ENCODE peak calls at places on chromosomes 12 and 14, in seven cellular contexts. J is cardiac muscle cell, K is psoas muscle, D is endothelial cell of umbilical vein, B is fibroblast of lung, W is heart left ventricle, P is Karpas-422. C is an unnamed sample. For H3K36me3 and H3K27me3, the result is how much of the 10 kb centered on the place peaks cover.

GRCh38 chr14:44914849-44915248 is 46.9 kb downstream of the KLHL28 start:
- DNase-seq in K (no peak), W (peak), D (no peak), B (peak), J (peak), P (peak), C (no peak)

GRCh38 chr12:131060011-131060703 is 106.5 kb downstream of the ADGRD1 start:
- DNase-seq in D (no peak), J (no peak), K (peak), B (no peak), W (no peak), P (no peak), C (no peak)

GRCh38 chr12:14239935-14240872 is 125.3 kb upstream of the ATF7IP start:
- DNase-seq in W (no peak), D (no peak), J (no peak), B (no peak), K (no peak), P (peak), C (peak)

GRCh38 chr14:41922014-41922413 is 315.3 kb downstream of the LRFN5 start:
- DNase-seq in W (no peak), D (no peak), B (peak), P (no peak), K (no peak), J (no peak), C (no peak)

GRCh38 chr14:99374964-99375363 is 103.0 kb upstream of the BCL11B start:
- DNase-seq in D (no peak), P (no peak), K (no peak), J (no peak), B (no peak), W (no peak), C (no peak)

GRCh38 chr14:21267431-21267845 is 1.8 kb downstream of the HNRNPC start:
- DNase-seq in K (no peak), P (peak), J (no peak), D (peak), B (no peak), W (no peak), C (no peak)

GRCh38 chr12:6827982-6828670 is at the start of gene P3H3:
- DNase-seq in P (no peak), D (peak), B (peak), W (no peak), K (no peak), J (peak), C (peak)

GRCh38 chr12:80869264-80869663 is 68.5 kb downstream of the LIN7A start:
- DNase-seq in B (no peak), W (no peak), P (no peak), D (no peak), K (no peak), J (no peak), C (no peak)

GRCh38 chr12:72296389-72296788 is 24.2 kb downstream of the TRHDE start:
- DNase-seq in K (no peak), J (no peak), D (no peak), B (peak), P (no peak), W (no peak), C (no peak)

GRCh38 chr12:74780458-74781241 is 243.0 kb downstream of the ATXN7L3B start:
- DNase-seq in B (no peak), J (no peak), K (no peak), W (no peak), P (no peak), D (no peak), C (no peak)

GRCh38 chr12:107840186-107840585 is 65.7 kb downstream of the ASCL4 start:
- DNase-seq in K (no peak), B (no peak), D (no peak), J (no peak), P (no peak), W (no peak), C (no peak)

GRCh38 chr12:95200128-95200973 is 16.9 kb downstream of the FGD6 start:
- DNase-seq in P (no peak), K (no peak), D (peak), W (no peak), B (no peak), J (no peak), C (no peak)

GRCh38 chr14:56219666-56220413 is 101.6 kb downstream of the PELI2 start:
- DNase-seq in J (no peak), K (no peak), D (peak), W (no peak), P (no peak), B (no peak), C (no peak)

GRCh38 chr14:56221392-56222128 is 103.3 kb downstream of the PELI2 start:
- DNase-seq in P (no peak), J (no peak), K (no peak), D (no peak), B (no peak), W (no peak), C (no peak)

GRCh38 chr14:56215180-56215579 is 97.0 kb downstream of the PELI2 start:
- DNase-seq in D (no peak), B (no peak), W (no peak), J (no peak), K (no peak), P (no peak), C (no peak)

GRCh38 chr14:56216631-56217379 is 98.6 kb downstream of the PELI2 start:
- DNase-seq in D (peak), K (peak), P (no peak), B (peak), W (peak), J (peak), C (no peak)

DNA sequence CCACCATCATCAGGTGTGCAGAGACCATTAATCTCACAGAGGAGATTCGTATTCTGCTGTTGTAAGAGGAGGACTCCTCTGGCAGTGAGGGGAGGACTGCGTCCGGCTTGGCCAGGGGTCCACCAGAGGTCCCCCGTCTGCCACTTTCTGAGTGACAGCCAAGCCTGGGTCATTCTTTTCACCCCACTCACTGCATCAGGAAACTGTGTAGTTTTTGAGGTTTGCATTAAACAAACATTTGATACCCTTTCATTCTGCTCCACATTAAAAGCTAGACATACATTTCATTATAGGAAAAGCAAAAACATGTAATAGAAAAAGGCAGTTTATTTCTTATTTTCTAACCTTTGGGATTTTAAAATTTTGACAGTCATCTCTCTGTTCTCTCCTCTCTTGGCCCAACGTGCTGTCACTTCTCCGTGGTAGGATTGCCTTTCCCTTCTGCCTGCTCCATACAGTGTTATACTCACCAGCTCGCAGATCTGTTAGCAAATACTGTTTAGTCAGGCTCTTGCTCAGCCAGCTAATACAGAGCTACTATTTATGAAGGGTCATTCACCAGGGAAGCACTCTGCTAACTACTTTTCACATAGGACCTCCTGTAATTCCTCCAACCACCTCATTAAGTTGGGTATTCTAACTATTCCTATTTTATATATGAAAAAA is 99.3 kb downstream of the PELI2 start:
- DNase-seq in B (no peak), P (no peak), D (no peak), J (peak), K (no peak), W (no peak), C (no peak)
- H3K4me3 ChIP-seq in B (no peak), P (no peak), D (no peak), J (no peak), K (no peak), W (no peak), C (no peak)

GRCh38 chr12:49550853-49551252 is 12.0 kb downstream of the KCNH3 start:
- DNase-seq in K (peak), D (no peak), B (no peak), J (no peak), P (no peak), W (no peak), C (peak)
- H3K36me3 ChIP-seq in K (under half), D (under half), B (under half), J (under half), P (under half), W (under half), C (under half)

GRCh38 chr12:51322452-51322851 is 1.5 kb downstream of the BIN2 start:
- DNase-seq in B (no peak), W (no peak), D (no peak), K (no peak), J (no peak), P (no peak), C (no peak)
- H3K27me3 ChIP-seq in B (under half), W (under half), D (under half), K (under half), J (under half), P (under half), C (under half)

GRCh38 chr14:77657244-77657643 is 40.8 kb upstream of the SPTLC2 start:
- DNase-seq in D (peak), P (no peak), K (no peak), W (no peak), J (no peak), B (no peak), C (no peak)
- H3K4me3 ChIP-seq in D (no peak), P (no peak), K (no peak), W (no peak), J (no peak), B (no peak), C (no peak)